ENCODE peak calls at places on chromosomes 3 and 15, in seven cellular contexts. One of them, this sample, is unnamed.

GRCh38 chr3:184968115-184968514 is 156.1 kb downstream of the VPS8 start:
- DNase-seq in thyroid gland: no peak
- DNase-seq in A673: no peak
- DNase-seq in AG10803: no peak
- DNase-seq in IMR-90: no peak
- DNase-seq in Calu3: no peak
- DNase-seq in GM13977: no peak
- DNase-seq in this sample: no peak

GRCh38 chr3:185076219-185076618 is 76.6 kb downstream of the C3orf70 start:
- DNase-seq in thyroid gland: no peak
- DNase-seq in A673: no peak
- DNase-seq in AG10803: no peak
- DNase-seq in IMR-90: no peak
- DNase-seq in Calu3: no peak
- DNase-seq in GM13977: no peak
- DNase-seq in this sample: no peak

GRCh38 chr15:84840741-84841429 is 23.7 kb downstream of the ALPK3 start:
- DNase-seq in thyroid gland: peak; percentile 56
- DNase-seq in A673: no peak
- DNase-seq in AG10803: peak; percentile 80
- DNase-seq in IMR-90: peak; percentile 32
- DNase-seq in Calu3: peak; percentile 89
- DNase-seq in GM13977: no peak
- DNase-seq in this sample: no peak

GRCh38 chr3:127809611-127810010 is 12.7 kb downstream of the MGLL start:
- DNase-seq in thyroid gland: no peak
- DNase-seq in A673: no peak
- DNase-seq in AG10803: no peak
- DNase-seq in IMR-90: no peak
- DNase-seq in Calu3: no peak
- DNase-seq in GM13977: no peak
- DNase-seq in this sample: no peak

GRCh38 chr3:39529551-39529950 is 62.1 kb downstream of the MOBP start:
- DNase-seq in thyroid gland: no peak
- DNase-seq in A673: no peak
- DNase-seq in AG10803: no peak
- DNase-seq in IMR-90: no peak
- DNase-seq in Calu3: no peak
- DNase-seq in GM13977: no peak
- DNase-seq in this sample: no peak

GRCh38 chr3:23830869-23831484 is 25.2 kb downstream of the UBE2E1 start:
- DNase-seq in thyroid gland: no peak
- DNase-seq in A673: no peak
- DNase-seq in AG10803: no peak
- DNase-seq in IMR-90: no peak
- DNase-seq in Calu3: no peak
- DNase-seq in GM13977: no peak
- DNase-seq in this sample: no peak

GRCh38 chr15:58839485-58839884 is 68.4 kb downstream of the MINDY2 start:
- DNase-seq in thyroid gland: no peak
- DNase-seq in A673: peak; percentile 14
- DNase-seq in AG10803: peak; percentile 3
- DNase-seq in IMR-90: peak; percentile 4
- DNase-seq in Calu3: no peak
- DNase-seq in GM13977: peak; percentile 39
- DNase-seq in this sample: no peak

GRCh38 chr15:52788099-52788986 is 1.8 kb downstream of the ONECUT1 start:
- DNase-seq in thyroid gland: no peak
- DNase-seq in A673: no peak
- DNase-seq in AG10803: no peak
- DNase-seq in IMR-90: no peak
- DNase-seq in Calu3: no peak
- DNase-seq in GM13977: no peak
- DNase-seq in this sample: no peak

GRCh38 chr15:89754361-89755154 is 3.5 kb upstream of the MESP1 start:
- DNase-seq in thyroid gland: no peak
- DNase-seq in A673: no peak
- DNase-seq in AG10803: peak; percentile 57
- DNase-seq in IMR-90: peak; percentile 28
- DNase-seq in Calu3: no peak
- DNase-seq in GM13977: no peak
- DNase-seq in this sample: no peak

GRCh38 chr3:150237490-150237889 is 170.6 kb upstream of the TSC22D2 start:
- DNase-seq in thyroid gland: peak; percentile 63
- DNase-seq in A673: no peak
- DNase-seq in AG10803: peak; percentile 73
- DNase-seq in IMR-90: peak; percentile 73
- DNase-seq in Calu3: no peak
- DNase-seq in GM13977: no peak
- DNase-seq in this sample: no peak

GRCh38 chr3:20186600-20187004 is 596 bp upstream of the SGO1 start:
- DNase-seq in thyroid gland: no peak
- DNase-seq in A673: no peak
- DNase-seq in AG10803: peak; percentile 4
- DNase-seq in IMR-90: no peak
- DNase-seq in Calu3: no peak
- DNase-seq in GM13977: no peak
- DNase-seq in this sample: no peak

GRCh38 chr3:164732166-164732565 is 346.1 kb downstream of the SI start:
- DNase-seq in thyroid gland: no peak
- DNase-seq in A673: no peak
- DNase-seq in AG10803: peak; percentile 3
- DNase-seq in IMR-90: no peak
- DNase-seq in Calu3: no peak
- DNase-seq in GM13977: no peak
- DNase-seq in this sample: no peak

GRCh38 chr3:70832811-70833509 is 520.5 kb upstream of the MDFIC2 start:
- DNase-seq in thyroid gland: no peak
- DNase-seq in A673: no peak
- DNase-seq in AG10803: peak; percentile 95
- DNase-seq in IMR-90: peak; percentile 52
- DNase-seq in Calu3: no peak
- DNase-seq in GM13977: no peak
- DNase-seq in this sample: no peak

GRCh38 chr15:36358094-36358961 is 221.1 kb upstream of the CDIN1 start:
- DNase-seq in thyroid gland: no peak
- DNase-seq in A673: no peak
- DNase-seq in AG10803: peak; percentile 83
- DNase-seq in IMR-90: peak; percentile 95
- DNase-seq in Calu3: no peak
- DNase-seq in GM13977: no peak
- DNase-seq in this sample: no peak

DNA sequence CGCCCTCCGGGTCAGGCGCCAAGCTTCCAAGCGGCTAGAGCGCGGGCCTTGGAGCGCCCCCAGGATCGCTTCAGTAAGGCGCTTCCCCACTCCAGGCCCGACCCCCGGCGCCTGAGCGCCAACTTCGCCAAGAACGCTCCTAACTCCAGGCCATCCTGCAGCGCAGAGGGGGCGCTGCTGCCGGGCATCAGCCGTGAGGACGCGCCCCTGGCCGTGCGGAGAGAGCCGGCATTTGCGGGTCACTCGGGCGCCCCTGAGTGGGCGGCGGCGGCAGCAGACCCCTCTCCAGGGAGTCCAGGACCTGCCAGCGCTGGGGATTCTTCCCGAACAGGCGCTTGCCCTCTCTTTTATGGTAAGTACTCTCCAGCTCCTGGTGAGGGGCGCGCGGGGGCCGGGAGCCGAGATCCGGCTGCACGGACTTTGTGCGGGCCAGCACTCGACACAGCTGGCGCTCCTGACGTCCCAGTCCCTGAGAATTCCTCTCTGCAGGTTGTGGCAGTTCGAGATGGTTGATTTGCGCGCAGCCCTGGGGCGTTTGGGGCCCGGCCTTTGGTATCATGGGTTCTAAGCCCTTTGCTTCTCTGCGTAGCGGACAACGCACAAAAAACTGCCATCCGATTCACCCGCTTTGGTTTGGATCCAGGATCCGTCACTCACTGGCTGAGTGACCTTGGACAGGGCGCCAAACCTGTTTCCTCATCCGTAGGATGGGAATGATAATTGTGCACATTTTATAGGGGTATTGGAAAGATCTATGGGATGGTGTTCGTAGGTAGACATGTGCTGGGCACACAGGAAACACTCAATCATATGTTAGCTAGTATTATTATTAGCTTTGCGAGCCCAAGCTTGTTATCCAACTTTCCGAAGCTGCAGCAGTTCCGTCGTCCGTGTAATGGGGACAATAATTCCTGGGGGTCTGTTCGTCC is 758 bp downstream of the SPSB4 start:
- DNase-seq in thyroid gland: no peak
- DNase-seq in A673: no peak
- DNase-seq in AG10803: no peak
- DNase-seq in IMR-90: peak; percentile 2
- DNase-seq in Calu3: peak; percentile 31
- DNase-seq in GM13977: no peak
- DNase-seq in this sample: peak; percentile 76
- TF ChIP-seq CTCF in thyroid gland: no peak
- TF ChIP-seq CTCF in A673: no peak
- TF ChIP-seq CTCF in AG10803: no peak
- TF ChIP-seq CTCF in IMR-90: no peak
- TF ChIP-seq CTCF in Calu3: no peak
- TF ChIP-seq CTCF in GM13977: no peak
- TF ChIP-seq CTCF in this sample: peak; percentile 36

GRCh38 chr3:87173776-87174175 is 53.3 kb upstream of the CHMP2B start:
- DNase-seq in thyroid gland: no peak
- DNase-seq in A673: peak; percentile 15
- DNase-seq in AG10803: no peak
- DNase-seq in IMR-90: no peak
- DNase-seq in Calu3: no peak
- DNase-seq in GM13977: no peak
- DNase-seq in this sample: no peak

GRCh38 chr3:87164245-87164644 is 62.9 kb upstream of the CHMP2B start:
- DNase-seq in thyroid gland: no peak
- DNase-seq in A673: no peak
- DNase-seq in AG10803: no peak
- DNase-seq in IMR-90: no peak
- DNase-seq in Calu3: no peak
- DNase-seq in GM13977: no peak
- DNase-seq in this sample: no peak

GRCh38 chr3:87173071-87173470 is 54.0 kb upstream of the CHMP2B start:
- DNase-seq in thyroid gland: no peak
- DNase-seq in A673: no peak
- DNase-seq in AG10803: peak; percentile 8
- DNase-seq in IMR-90: no peak
- DNase-seq in Calu3: no peak
- DNase-seq in GM13977: no peak
- DNase-seq in this sample: no peak

DNA sequence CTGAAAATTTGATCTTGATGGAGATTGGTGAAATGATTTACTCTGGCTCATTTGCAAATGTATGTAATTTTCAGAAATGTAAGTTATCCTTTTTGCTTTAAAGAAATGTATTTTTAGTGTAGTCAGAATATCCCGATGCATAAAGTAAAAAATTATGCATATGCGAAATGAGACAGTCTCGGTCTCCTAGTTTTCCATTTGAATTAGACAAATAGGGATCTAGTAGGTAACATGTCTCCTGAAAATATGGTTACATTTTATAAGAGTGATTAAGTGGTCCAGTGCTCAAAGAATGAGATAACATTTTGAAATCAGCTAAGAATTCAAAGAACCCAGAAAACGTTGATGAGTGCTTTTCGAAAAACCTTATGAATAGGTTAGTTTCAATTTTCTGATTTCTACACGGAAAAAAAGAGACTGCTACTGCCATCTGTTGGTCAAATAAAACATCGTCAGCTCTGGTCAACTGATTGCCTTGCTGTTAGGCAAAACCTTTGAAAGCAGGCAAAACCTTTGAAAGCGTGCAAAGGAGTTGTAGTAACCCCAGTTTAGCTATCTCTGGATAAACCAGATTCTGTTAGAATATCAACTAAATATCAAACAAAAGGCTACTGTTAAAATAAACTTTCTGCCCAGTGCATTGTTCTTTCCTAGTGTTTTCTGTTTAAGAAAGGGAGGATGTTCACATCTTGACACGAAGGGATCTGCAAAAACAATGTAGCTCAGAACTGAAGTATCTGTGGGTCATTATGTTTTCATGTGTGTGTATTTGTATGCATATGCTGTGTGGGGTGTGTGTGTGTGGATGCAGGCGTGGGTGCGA is 59.3 kb upstream of the CHMP2B start:
- DNase-seq in thyroid gland: peak; percentile 5
- DNase-seq in A673: peak; percentile 73
- DNase-seq in AG10803: peak; percentile 54
- DNase-seq in IMR-90: peak; percentile 20
- DNase-seq in Calu3: peak; percentile 36
- DNase-seq in GM13977: peak; percentile 4
- DNase-seq in this sample: peak; percentile 18
- TF ChIP-seq CTCF in thyroid gland: peak; percentile 27
- TF ChIP-seq CTCF in A673: peak; percentile 85
- TF ChIP-seq CTCF in AG10803: peak; percentile 81
- TF ChIP-seq CTCF in IMR-90: peak; percentile 52
- TF ChIP-seq CTCF in Calu3: peak; percentile 18
- TF ChIP-seq CTCF in GM13977: peak; percentile 65
- TF ChIP-seq CTCF in this sample: peak; percentile 69

GRCh38 chr3:25849101-25849500 is 59.2 kb downstream of the OXSM start:
- DNase-seq in thyroid gland: no peak
- DNase-seq in A673: no peak
- DNase-seq in AG10803: no peak
- DNase-seq in IMR-90: no peak
- DNase-seq in Calu3: peak; percentile 10
- DNase-seq in GM13977: no peak
- DNase-seq in this sample: no peak

GRCh38 chr3:25846282-25846681 is 56.4 kb downstream of the OXSM start:
- DNase-seq in thyroid gland: no peak
- DNase-seq in A673: no peak
- DNase-seq in AG10803: no peak
- DNase-seq in IMR-90: no peak
- DNase-seq in Calu3: no peak
- DNase-seq in GM13977: no peak
- DNase-seq in this sample: no peak

GRCh38 chr3:25840099-25840498 is 50.2 kb downstream of the OXSM start:
- DNase-seq in thyroid gland: no peak
- DNase-seq in A673: no peak
- DNase-seq in AG10803: no peak
- DNase-seq in IMR-90: no peak
- DNase-seq in Calu3: no peak
- DNase-seq in GM13977: no peak
- DNase-seq in this sample: no peak

DNA sequence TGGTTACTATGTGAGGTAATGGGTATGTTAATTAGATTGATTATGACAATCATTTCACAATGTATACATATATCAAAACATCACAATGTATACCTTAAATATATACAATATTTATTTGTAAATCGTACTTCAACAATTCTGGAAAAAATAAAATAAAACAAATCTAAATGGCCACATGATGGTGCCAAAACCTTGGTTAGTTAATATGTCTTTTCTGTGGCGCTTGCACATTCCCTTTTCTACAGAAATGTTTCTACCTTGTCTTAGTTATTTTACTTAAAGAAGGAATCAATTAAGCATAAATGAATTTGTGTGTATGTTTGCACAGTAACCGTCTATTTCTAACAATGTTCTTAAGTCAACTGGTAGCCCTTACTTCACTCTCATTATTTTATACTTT is 53.4 kb downstream of the OXSM start:
- DNase-seq in thyroid gland: no peak
- DNase-seq in A673: no peak
- DNase-seq in AG10803: no peak
- DNase-seq in IMR-90: peak; percentile 25
- DNase-seq in Calu3: no peak
- DNase-seq in GM13977: no peak
- DNase-seq in this sample: no peak
- TF ChIP-seq CTCF in thyroid gland: no peak
- TF ChIP-seq CTCF in A673: peak; percentile 44
- TF ChIP-seq CTCF in AG10803: peak; percentile 16
- TF ChIP-seq CTCF in IMR-90: peak; percentile 47
- TF ChIP-seq CTCF in Calu3: no peak
- TF ChIP-seq CTCF in GM13977: no peak
- TF ChIP-seq CTCF in this sample: no peak

GRCh38 chr3:179811321-179812095 is 158.7 kb downstream of the USP13 start:
- DNase-seq in thyroid gland: no peak
- DNase-seq in A673: peak; percentile 78
- DNase-seq in AG10803: peak; percentile 72
- DNase-seq in IMR-90: peak; percentile 93
- DNase-seq in Calu3: peak; percentile 77
- DNase-seq in GM13977: peak; percentile 57
- DNase-seq in this sample: peak; percentile 55
- TF ChIP-seq CTCF in thyroid gland: no peak
- TF ChIP-seq CTCF in A673: peak; percentile 86
- TF ChIP-seq CTCF in AG10803: peak; percentile 76
- TF ChIP-seq CTCF in IMR-90: peak; percentile 78
- TF ChIP-seq CTCF in Calu3: peak; percentile 85
- TF ChIP-seq CTCF in GM13977: peak; percentile 61
- TF ChIP-seq CTCF in this sample: peak; percentile 88